ENCODE peak calls at places on chromosomes 13 and 19, in five cellular contexts. O is cardiac muscle cell; K is effector memory CD4-positive, alpha-beta T cell; X is upper lobe of left lung; G is sigmoid colon. H is an unnamed sample. For H3K4me1 and H3K9me3, the result is how much of the 10 kb centered on the place peaks cover.

GRCh38 chr13:28411859-28412353 is 83.0 kb downstream of the FLT1 start:
- DNase-seq in O (peak), K (no peak), X (no peak), G (no peak), H (no peak)

GRCh38 chr13:50365300-50365682 is 350.0 kb downstream of the KCNRG start:
- DNase-seq in O (peak), K (no peak), X (peak), G (no peak), H (no peak)

GRCh38 chr19:47109541-47110375 is 3.8 kb downstream of the ZC3H4 start:
- DNase-seq in O (peak), K (no peak), X (peak), G (no peak), H (no peak)

GRCh38 chr19:52188822-52189744 is 769 bp upstream of the PPP2R1A start:
- DNase-seq in O (no peak), K (no peak), X (no peak), G (peak), H (no peak)

GRCh38 chr13:97259787-97260641 is 37.9 kb downstream of the MBNL2 start:
- DNase-seq in O (peak), K (no peak), X (no peak), G (no peak), H (no peak)

GRCh38 chr13:71851541-71851940 is 15.5 kb downstream of the DACH1 start:
- DNase-seq in O (no peak), K (no peak), X (no peak), G (no peak), H (no peak)

GRCh38 chr19:37227996-37228395 is 10.0 kb downstream of the ZNF383 start:
- DNase-seq in O (no peak), K (peak), X (no peak), G (no peak), H (no peak)

GRCh38 chr19:7355151-7355845 is 6.6 kb downstream of the ARHGEF18 start:
- DNase-seq in O (peak), K (no peak), X (no peak), G (peak), H (no peak)

GRCh38 chr13:24860775-24861174 is 96.8 kb downstream of the RNF17 start:
- DNase-seq in O (no peak), K (no peak), X (no peak), G (no peak), H (no peak)

GRCh38 chr19:17121736-17122293 is 46.2 kb downstream of the MYO9B start:
- DNase-seq in O (peak), K (no peak), X (no peak), G (no peak), H (no peak)

GRCh38 chr13:80463673-80464352 is 122.9 kb upstream of the SPRY2 start:
- DNase-seq in O (peak), K (no peak), X (no peak), G (no peak), H (peak)

GRCh38 chr13:84917252-84917878 is 881.9 kb downstream of the SLITRK6 start:
- DNase-seq in O (peak), K (no peak), X (no peak), G (no peak), H (no peak)

GRCh38 chr19:37942516-37942902 is 35.5 kb downstream of the SIPA1L3 start:
- DNase-seq in O (no peak), K (no peak), X (no peak), G (no peak), H (no peak)

GRCh38 chr13:24241336-24241735 is 68.0 kb upstream of the C1QTNF9 start:
- DNase-seq in O (no peak), K (no peak), X (no peak), G (no peak), H (no peak)

DNA sequence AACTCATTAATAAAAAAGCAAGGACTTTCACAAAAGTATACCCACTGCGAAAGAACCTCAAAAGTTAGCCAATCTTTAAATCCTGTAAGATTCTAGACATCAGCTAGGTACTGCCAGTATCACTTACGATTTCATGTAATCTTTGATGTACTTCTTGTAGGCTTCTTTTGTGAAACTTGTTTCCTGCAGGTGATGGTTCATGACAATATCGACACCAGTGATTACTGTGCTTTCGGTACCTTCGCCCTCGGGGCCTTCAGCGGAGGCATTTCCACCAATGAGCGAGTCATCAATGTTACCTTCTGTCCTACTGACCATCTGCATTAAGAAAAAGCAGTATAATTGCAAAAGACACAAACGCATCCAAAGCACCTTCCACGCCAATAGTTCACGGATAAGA is 1.1 kb downstream of the TPT1 start:
- DNase-seq in O (no peak), K (no peak), X (no peak), G (no peak), H (no peak)
- H3K4me1 ChIP-seq in O (under half), K (under half), X (half or more), G (half or more), H (under half)

DNA sequence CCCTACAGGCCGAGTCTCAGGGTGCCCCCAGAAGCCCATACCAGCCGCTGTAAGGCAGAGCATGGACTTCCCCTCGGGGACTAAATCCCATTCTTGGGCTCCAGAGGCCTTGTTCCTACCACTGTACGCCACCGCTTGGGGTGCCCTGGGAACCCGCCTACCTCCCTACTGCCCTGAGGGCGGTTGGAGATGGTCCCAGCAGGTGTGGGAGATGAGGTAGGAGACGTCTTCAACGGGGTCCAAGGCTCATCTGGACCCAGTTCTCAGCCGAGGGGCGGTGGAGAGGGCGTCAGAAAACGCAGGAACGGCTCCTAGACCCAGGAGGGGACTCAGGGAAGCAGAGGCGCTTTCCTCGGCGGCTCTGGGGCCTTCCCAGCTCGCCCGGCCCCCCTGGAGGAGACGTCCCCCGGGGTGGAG is 833 bp upstream of the ZIK1 start:
- DNase-seq in O (no peak), K (no peak), X (no peak), G (no peak), H (no peak)
- H3K9me3 ChIP-seq in O (under half), K (under half), X (under half), G (under half), H (under half)

GRCh38 chr19:16000024-16000687 is 51.3 kb downstream of the OR10H4 start:
- DNase-seq in O (no peak), K (no peak), X (no peak), G (no peak), H (no peak)
- H3K4me1 ChIP-seq in O (under half), K (under half), X (under half), G (under half), H (under half)

DNA sequence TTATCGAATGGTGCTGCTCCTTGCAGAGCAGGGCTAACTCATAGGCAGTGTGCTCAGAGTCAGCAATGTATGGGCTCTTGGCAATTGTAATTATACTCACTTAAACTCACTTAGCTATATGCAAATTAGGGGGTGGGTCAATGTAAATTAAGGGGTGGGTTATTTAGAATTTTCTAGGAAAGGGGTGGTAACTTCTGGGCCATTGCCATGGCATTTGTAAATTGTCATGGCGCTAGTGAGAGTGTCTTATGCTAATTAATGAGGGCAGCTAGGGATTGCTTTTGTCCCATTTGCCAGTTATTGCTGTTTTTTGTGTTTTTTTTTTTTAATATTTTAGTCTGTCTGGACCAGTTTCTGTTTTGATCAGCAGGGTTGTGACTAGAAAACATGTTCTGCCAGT is 68.4 kb downstream of the DIAPH3 start:
- DNase-seq in O (no peak), K (no peak), X (no peak), G (no peak), H (no peak)
- H3K9me3 ChIP-seq in O (under half), K (under half), X (under half), G (under half), H (under half)

GRCh38 chr19:10961763-10962536 is 1.1 kb downstream of the SMARCA4 start:
- DNase-seq in O (no peak), K (no peak), X (no peak), G (no peak), H (no peak)

GRCh38 chr19:10961073-10961762 is 388 bp downstream of the SMARCA4 start:
- DNase-seq in O (peak), K (no peak), X (peak), G (peak), H (no peak)

GRCh38 chr19:10963865-10964264 is 3.0 kb downstream of the SMARCA4 start:
- DNase-seq in O (no peak), K (no peak), X (no peak), G (no peak), H (no peak)

GRCh38 chr19:10962863-10963262 is 2.0 kb downstream of the SMARCA4 start:
- DNase-seq in O (no peak), K (no peak), X (no peak), G (no peak), H (no peak)

GRCh38 chr19:10960314-10961072 is at the start of gene SMARCA4:
- DNase-seq in O (peak), K (peak), X (peak), G (peak), H (peak)
- H3K4me1 ChIP-seq in O (under half), K (under half), X (under half), G (under half), H (under half)